ENCODE peak calls at places on chromosome 17, in five cellular contexts. One of them, this sample, is unnamed.
A peak's percentile ranks its signal among the peaks of the same experiment; 100 is the strongest.

GRCh38 chr17:10018461-10018891 is 113.4 kb upstream of the RCVRN start:
- DNase-seq in uterus: no peak
- DNase-seq in A549: no peak
- DNase-seq in GM12892: no peak
- DNase-seq in body of pancreas: no peak
- DNase-seq in this sample: no peak

GRCh38 chr17:1153795-1154546 is 25.8 kb downstream of the ABR start:
- DNase-seq in GM12892: no peak
- DNase-seq in A549: peak; percentile 55
- DNase-seq in uterus: peak; percentile 92
- DNase-seq in body of pancreas: no peak
- DNase-seq in this sample: peak; percentile 71

GRCh38 chr17:48998557-48999440 is 1.6 kb downstream of the IGF2BP1 start:
- DNase-seq in body of pancreas: no peak
- DNase-seq in uterus: no peak
- DNase-seq in A549: peak; percentile 51
- DNase-seq in GM12892: no peak
- DNase-seq in this sample: no peak

GRCh38 chr17:76036497-76037380 is 9.6 kb upstream of the EVPL start:
- DNase-seq in body of pancreas: no peak
- DNase-seq in GM12892: no peak
- DNase-seq in uterus: peak; percentile 50
- DNase-seq in A549: no peak
- DNase-seq in this sample: no peak

GRCh38 chr17:65553009-65553645 is 8.3 kb downstream of the AXIN2 start:
- DNase-seq in uterus: no peak
- DNase-seq in A549: no peak
- DNase-seq in GM12892: no peak
- DNase-seq in body of pancreas: no peak
- DNase-seq in this sample: no peak

GRCh38 chr17:74008196-74008595 is 195.3 kb upstream of the RPL38 start:
- DNase-seq in GM12892: no peak
- DNase-seq in body of pancreas: no peak
- DNase-seq in A549: peak; percentile 43
- DNase-seq in uterus: no peak
- DNase-seq in this sample: peak; percentile 24

GRCh38 chr17:57629886-57630285 is 115.2 kb downstream of the CCDC182 start:
- DNase-seq in A549: no peak
- DNase-seq in GM12892: no peak
- DNase-seq in body of pancreas: no peak
- DNase-seq in uterus: no peak
- DNase-seq in this sample: no peak

GRCh38 chr17:57245786-57246185 is 10.5 kb upstream of the MSI2 start:
- DNase-seq in body of pancreas: no peak
- DNase-seq in uterus: no peak
- DNase-seq in A549: no peak
- DNase-seq in GM12892: no peak
- DNase-seq in this sample: no peak

GRCh38 chr17:2723505-2723996 is 12.0 kb upstream of the CLUH start:
- DNase-seq in uterus: no peak
- DNase-seq in A549: no peak
- DNase-seq in GM12892: no peak
- DNase-seq in body of pancreas: no peak
- DNase-seq in this sample: no peak

GRCh38 chr17:4950075-4950756 is 703 bp upstream of the ENO3 start:
- DNase-seq in A549: peak; percentile 57
- DNase-seq in GM12892: no peak
- DNase-seq in uterus: peak; percentile 65
- DNase-seq in body of pancreas: peak; percentile 55
- DNase-seq in this sample: no peak

GRCh38 chr17:43994272-43995149 is 9.9 kb upstream of the NAGS start:
- DNase-seq in body of pancreas: peak; percentile 64
- DNase-seq in GM12892: peak; percentile 58
- DNase-seq in A549: peak; percentile 71
- DNase-seq in uterus: peak; percentile 65
- DNase-seq in this sample: peak; percentile 82

GRCh38 chr17:55496094-55496881 is 15.0 kb downstream of the SMIM36 start:
- DNase-seq in GM12892: no peak
- DNase-seq in uterus: no peak
- DNase-seq in A549: peak; percentile 93
- DNase-seq in body of pancreas: no peak
- DNase-seq in this sample: no peak

GRCh38 chr17:77391668-77392375 is 251.1 kb downstream of the SEC14L1 start:
- DNase-seq in body of pancreas: no peak
- DNase-seq in uterus: peak; percentile 73
- DNase-seq in GM12892: no peak
- DNase-seq in A549: peak; percentile 74
- DNase-seq in this sample: peak; percentile 85

GRCh38 chr17:48995871-48996695 is 1.1 kb upstream of the IGF2BP1 start:
- DNase-seq in A549: peak; percentile 98
- DNase-seq in GM12892: no peak
- DNase-seq in body of pancreas: no peak
- DNase-seq in uterus: no peak
- DNase-seq in this sample: peak; percentile 86

GRCh38 chr17:56779306-56779705 is 54.4 kb downstream of the C17orf67 start:
- DNase-seq in A549: no peak
- DNase-seq in uterus: no peak
- DNase-seq in body of pancreas: no peak
- DNase-seq in GM12892: no peak
- DNase-seq in this sample: no peak

GRCh38 chr17:83079340-83079747 is at the start of gene METRNL:
- DNase-seq in GM12892: peak; percentile 97
- DNase-seq in A549: peak; percentile 66
- DNase-seq in uterus: peak; percentile 79
- DNase-seq in body of pancreas: peak; percentile 78
- DNase-seq in this sample: peak; percentile 87

GRCh38 chr17:48299760-48300159 is 130.3 kb downstream of the SKAP1 start:
- DNase-seq in A549: no peak
- DNase-seq in GM12892: no peak
- DNase-seq in body of pancreas: no peak
- DNase-seq in uterus: no peak
- DNase-seq in this sample: no peak

GRCh38 chr17:13735444-13735843 is 133.7 kb upstream of the HS3ST3A1 start:
- DNase-seq in uterus: no peak
- DNase-seq in body of pancreas: no peak
- DNase-seq in GM12892: no peak
- DNase-seq in A549: peak; percentile 7
- DNase-seq in this sample: no peak

GRCh38 chr17:28828294-28829040 is 14.1 kb downstream of the FAM222B start:
- DNase-seq in uterus: no peak
- DNase-seq in GM12892: no peak
- DNase-seq in body of pancreas: no peak
- DNase-seq in A549: no peak
- DNase-seq in this sample: no peak

GRCh38 chr17:43042025-43042424 is 17.0 kb downstream of the RND2 start:
- DNase-seq in body of pancreas: no peak
- DNase-seq in A549: no peak
- DNase-seq in uterus: no peak
- DNase-seq in GM12892: no peak
- DNase-seq in this sample: no peak

GRCh38 chr17:40720904-40721303 is 17.4 kb upstream of the KRT24 start:
- DNase-seq in GM12892: no peak
- DNase-seq in A549: no peak
- DNase-seq in body of pancreas: no peak
- DNase-seq in uterus: no peak
- DNase-seq in this sample: no peak

GRCh38 chr17:9009737-9010136 is 11.6 kb upstream of the NTN1 start:
- DNase-seq in body of pancreas: no peak
- DNase-seq in uterus: no peak
- DNase-seq in GM12892: no peak
- DNase-seq in A549: no peak
- DNase-seq in this sample: no peak

GRCh38 chr17:69802045-69802740 is 272.8 kb upstream of the KCNJ16 start:
- DNase-seq in body of pancreas: no peak
- DNase-seq in uterus: no peak
- DNase-seq in GM12892: no peak
- DNase-seq in A549: peak; percentile 24
- DNase-seq in this sample: no peak

GRCh38 chr17:48048321-48049140 is at the start of gene NFE2L1:
- DNase-seq in A549: peak; percentile 97
- DNase-seq in GM12892: no peak
- DNase-seq in uterus: peak; percentile 86
- DNase-seq in body of pancreas: peak; percentile 73
- DNase-seq in this sample: peak; percentile 90

GRCh38 chr17:66678827-66679226 is 156.1 kb upstream of the CACNG5 start:
- DNase-seq in A549: no peak
- DNase-seq in uterus: no peak
- DNase-seq in body of pancreas: no peak
- DNase-seq in GM12892: no peak
- DNase-seq in this sample: no peak

GRCh38 chr17:20068445-20068844 is 59.3 kb downstream of the SPECC1 start:
- DNase-seq in uterus: no peak
- DNase-seq in A549: no peak
- DNase-seq in body of pancreas: no peak
- DNase-seq in GM12892: no peak
- DNase-seq in this sample: no peak

GRCh38 chr17:76529224-76529642 is 8.3 kb downstream of the CYGB start:
- DNase-seq in body of pancreas: no peak
- DNase-seq in GM12892: no peak
- DNase-seq in uterus: peak; percentile 88
- DNase-seq in A549: no peak
- DNase-seq in this sample: no peak

GRCh38 chr17:74785096-74785980 is 9.2 kb upstream of the NAT9 start:
- DNase-seq in body of pancreas: no peak
- DNase-seq in GM12892: no peak
- DNase-seq in A549: no peak
- DNase-seq in uterus: no peak
- DNase-seq in this sample: no peak

GRCh38 chr17:28897769-28898259 is 281 bp upstream of the FLOT2 start:
- DNase-seq in A549: no peak
- DNase-seq in uterus: no peak
- DNase-seq in body of pancreas: peak; percentile 52
- DNase-seq in GM12892: no peak
- DNase-seq in this sample: no peak

GRCh38 chr17:1629647-1630310 is 1.1 kb upstream of the SLC43A2 start:
- DNase-seq in body of pancreas: peak; percentile 75
- DNase-seq in uterus: no peak
- DNase-seq in GM12892: peak; percentile 65
- DNase-seq in A549: peak; percentile 73
- DNase-seq in this sample: no peak

DNA sequence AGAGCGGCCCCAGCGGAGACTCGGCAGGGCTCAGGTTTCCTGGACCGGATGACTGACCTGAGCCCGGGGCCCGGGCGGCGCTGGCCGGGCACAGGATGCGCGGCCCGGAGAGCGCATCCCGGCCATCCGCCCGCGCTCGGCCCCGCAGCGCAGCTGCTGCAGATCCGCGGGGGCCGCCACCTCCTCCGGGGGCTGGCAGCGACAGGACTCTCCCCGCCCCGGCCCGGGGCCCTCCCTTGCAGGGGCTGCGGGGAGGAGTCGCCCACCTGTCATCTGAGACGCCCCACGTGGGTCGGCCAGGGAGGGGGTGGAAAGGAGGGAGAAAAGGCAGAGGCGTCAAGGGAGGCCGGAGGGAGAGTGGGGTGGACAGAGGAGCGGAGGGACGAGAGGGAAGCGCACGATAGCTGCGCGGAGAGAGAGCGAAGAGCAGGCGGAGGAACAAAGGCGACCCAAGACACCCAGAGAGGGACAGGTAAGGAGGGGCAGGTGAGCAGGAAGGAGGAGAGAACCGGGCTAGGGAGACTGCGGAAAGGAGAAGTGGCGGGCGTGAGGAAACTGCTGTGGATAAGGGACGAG is 471 bp upstream of the PRKAR1A start:
- DNase-seq in body of pancreas: peak; percentile 65
- DNase-seq in A549: peak; percentile 73
- DNase-seq in GM12892: peak; percentile 48
- DNase-seq in uterus: peak; percentile 88
- DNase-seq in this sample: peak; percentile 63
- TF ChIP-seq POLR2A in body of pancreas: peak; percentile 87
- TF ChIP-seq POLR2A in A549: peak; percentile 13
- TF ChIP-seq POLR2A in GM12892: peak; percentile 13
- TF ChIP-seq POLR2A in uterus: no peak
- TF ChIP-seq POLR2A in this sample: no peak

DNA sequence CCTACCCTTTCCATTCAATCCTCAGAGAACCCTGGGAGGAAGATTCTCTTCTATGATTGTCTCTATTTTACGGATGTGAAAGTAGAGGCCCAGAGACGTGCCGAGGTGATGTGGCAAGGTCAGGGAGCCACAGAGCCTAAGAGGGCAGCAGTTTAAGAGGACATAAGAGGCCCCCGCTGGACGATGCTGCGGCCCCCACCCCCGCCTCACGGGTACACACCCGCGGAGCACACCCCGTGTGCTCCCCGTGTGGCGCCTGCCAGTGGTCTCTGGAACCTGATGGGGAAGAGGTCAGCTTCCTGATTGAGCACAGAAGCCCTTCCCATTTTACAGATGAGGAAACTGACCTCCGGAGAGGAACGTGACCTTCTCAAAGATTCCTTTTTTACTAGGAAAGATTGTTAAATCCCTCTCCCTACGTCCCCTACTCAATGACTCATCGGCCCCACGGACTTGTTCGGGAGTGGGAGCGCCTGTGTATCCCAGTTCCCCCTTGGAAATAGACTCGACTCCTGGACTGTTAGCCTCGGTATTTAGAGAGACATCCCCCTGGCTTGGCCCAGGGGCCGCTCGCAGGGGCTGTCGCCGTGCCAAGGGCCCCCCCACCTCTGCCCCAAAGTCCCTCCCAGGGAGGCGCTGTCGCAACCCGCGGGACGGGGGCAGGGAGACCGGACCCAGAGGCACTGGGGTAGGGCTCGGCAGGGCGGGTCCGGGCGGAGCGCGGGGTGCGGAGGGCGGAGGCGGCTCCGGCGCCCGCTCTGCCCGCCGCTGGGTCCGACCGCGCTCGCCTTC is at the start of gene ABCC3:
- DNase-seq in GM12892: no peak
- DNase-seq in body of pancreas: peak; percentile 69
- DNase-seq in uterus: peak; percentile 54
- DNase-seq in A549: peak; percentile 87
- DNase-seq in this sample: peak; percentile 74
- TF ChIP-seq POLR2A in GM12892: no peak
- TF ChIP-seq POLR2A in body of pancreas: peak; percentile 59
- TF ChIP-seq POLR2A in uterus: no peak
- TF ChIP-seq POLR2A in A549: peak; percentile 63
- TF ChIP-seq POLR2A in this sample: no peak

GRCh38 chr17:81394831-81395599 is at the start of gene BAHCC1:
- DNase-seq in A549: peak; percentile 100
- DNase-seq in GM12892: peak; percentile 66
- DNase-seq in body of pancreas: peak; percentile 100
- DNase-seq in uterus: peak; percentile 100
- DNase-seq in this sample: peak; percentile 99
- TF ChIP-seq POLR2A in A549: peak; percentile 79
- TF ChIP-seq POLR2A in GM12892: no peak
- TF ChIP-seq POLR2A in body of pancreas: peak; percentile 98
- TF ChIP-seq POLR2A in uterus: peak; percentile 96
- TF ChIP-seq POLR2A in this sample: peak; percentile 94

DNA sequence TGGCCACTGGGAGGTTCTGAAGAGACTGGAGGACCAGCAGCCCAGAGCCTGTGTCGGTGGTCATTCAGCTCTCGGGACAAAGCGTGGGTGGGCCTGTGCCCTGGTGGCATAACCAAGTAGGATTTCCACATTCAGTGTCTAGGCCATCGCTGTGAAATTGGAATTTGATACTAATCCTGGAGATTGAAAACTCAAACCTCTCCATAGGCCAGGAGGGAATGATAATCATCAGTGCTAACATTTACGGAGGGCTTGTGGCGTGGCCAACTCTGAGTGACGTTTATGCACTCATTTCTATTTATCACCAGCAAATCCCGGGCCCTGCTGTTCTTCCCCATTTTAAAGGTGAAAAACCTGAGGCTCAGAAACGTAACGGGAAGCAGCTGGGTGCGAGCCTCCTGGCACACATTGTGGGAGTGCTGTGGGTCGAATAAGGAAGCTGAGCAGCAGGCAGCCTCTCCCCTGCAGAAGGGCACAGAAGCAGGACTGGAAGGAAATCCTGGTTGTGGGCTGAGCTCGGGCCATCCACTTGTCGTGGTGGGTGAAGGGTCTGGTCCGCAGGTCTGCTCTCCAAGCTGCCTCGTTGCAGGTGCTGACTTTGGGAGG is 33.1 kb downstream of the RAI1 start:
- DNase-seq in uterus: no peak
- DNase-seq in body of pancreas: no peak
- DNase-seq in A549: no peak
- DNase-seq in GM12892: no peak
- DNase-seq in this sample: no peak
- TF ChIP-seq POLR2A in uterus: no peak
- TF ChIP-seq POLR2A in body of pancreas: no peak
- TF ChIP-seq POLR2A in A549: no peak
- TF ChIP-seq POLR2A in GM12892: no peak
- TF ChIP-seq POLR2A in this sample: no peak